ENCODE peak calls at places on chromosomes 13 and 19, in ten cellular contexts. One of them, this sample, is unnamed.

GRCh38 chr19:28185646-28186045 is 1027.3 kb downstream of the UQCRFS1 start:
- DNase-seq in cardiac muscle cell: no peak
- DNase-seq in fibroblast of mammary gland: peak
- DNase-seq in AG04449: no peak
- DNase-seq in GM06990: no peak
- DNase-seq in HCT116: no peak
- DNase-seq in Panc1: no peak
- DNase-seq in sigmoid colon: no peak
- DNase-seq in adrenal gland: no peak
- DNase-seq in astrocyte of the spinal cord: no peak
- DNase-seq in this sample: no peak

GRCh38 chr19:940591-941291 is 14.9 kb downstream of the ARID3A start:
- DNase-seq in cardiac muscle cell: no peak
- DNase-seq in fibroblast of mammary gland: peak
- DNase-seq in AG04449: no peak
- DNase-seq in GM06990: no peak
- DNase-seq in HCT116: no peak
- DNase-seq in Panc1: no peak
- DNase-seq in sigmoid colon: peak
- DNase-seq in adrenal gland: peak
- DNase-seq in astrocyte of the spinal cord: peak
- DNase-seq in this sample: no peak

GRCh38 chr13:106151056-106151699 is 384.3 kb downstream of the EFNB2 start:
- DNase-seq in cardiac muscle cell: peak
- DNase-seq in fibroblast of mammary gland: peak
- DNase-seq in AG04449: peak
- DNase-seq in GM06990: no peak
- DNase-seq in HCT116: peak
- DNase-seq in Panc1: no peak
- DNase-seq in sigmoid colon: no peak
- DNase-seq in adrenal gland: no peak
- DNase-seq in astrocyte of the spinal cord: peak
- DNase-seq in this sample: no peak

GRCh38 chr19:38143847-38144246 is 80.2 kb downstream of the DPF1 start:
- DNase-seq in cardiac muscle cell: no peak
- DNase-seq in fibroblast of mammary gland: no peak
- DNase-seq in AG04449: no peak
- DNase-seq in GM06990: no peak
- DNase-seq in HCT116: no peak
- DNase-seq in Panc1: no peak
- DNase-seq in sigmoid colon: no peak
- DNase-seq in adrenal gland: no peak
- DNase-seq in astrocyte of the spinal cord: no peak
- DNase-seq in this sample: no peak

GRCh38 chr13:50732712-50733111 is 110.8 kb downstream of the DLEU7 start:
- DNase-seq in cardiac muscle cell: peak
- DNase-seq in fibroblast of mammary gland: peak
- DNase-seq in AG04449: peak
- DNase-seq in GM06990: no peak
- DNase-seq in HCT116: no peak
- DNase-seq in Panc1: no peak
- DNase-seq in sigmoid colon: no peak
- DNase-seq in adrenal gland: no peak
- DNase-seq in astrocyte of the spinal cord: peak
- DNase-seq in this sample: no peak

GRCh38 chr19:19162495-19162894 is 7.6 kb downstream of the MEF2B start:
- DNase-seq in cardiac muscle cell: no peak
- DNase-seq in fibroblast of mammary gland: no peak
- DNase-seq in AG04449: no peak
- DNase-seq in GM06990: no peak
- DNase-seq in HCT116: no peak
- DNase-seq in Panc1: no peak
- DNase-seq in sigmoid colon: no peak
- DNase-seq in adrenal gland: no peak
- DNase-seq in astrocyte of the spinal cord: no peak
- DNase-seq in this sample: no peak

GRCh38 chr13:33918199-33918932 is 100.4 kb downstream of the RFC3 start:
- DNase-seq in cardiac muscle cell: peak
- DNase-seq in fibroblast of mammary gland: peak
- DNase-seq in AG04449: no peak
- DNase-seq in GM06990: no peak
- DNase-seq in HCT116: no peak
- DNase-seq in Panc1: peak
- DNase-seq in sigmoid colon: no peak
- DNase-seq in adrenal gland: peak
- DNase-seq in astrocyte of the spinal cord: peak
- DNase-seq in this sample: no peak

GRCh38 chr19:36987091-36987490 is 71.0 kb downstream of the ZNF568 start:
- DNase-seq in cardiac muscle cell: no peak
- DNase-seq in fibroblast of mammary gland: no peak
- DNase-seq in AG04449: no peak
- DNase-seq in GM06990: no peak
- DNase-seq in HCT116: no peak
- DNase-seq in Panc1: no peak
- DNase-seq in sigmoid colon: no peak
- DNase-seq in adrenal gland: no peak
- DNase-seq in astrocyte of the spinal cord: no peak
- DNase-seq in this sample: no peak

GRCh38 chr13:98785968-98786367 is 33.5 kb upstream of the SLC15A1 start:
- DNase-seq in cardiac muscle cell: no peak
- DNase-seq in fibroblast of mammary gland: no peak
- DNase-seq in AG04449: no peak
- DNase-seq in GM06990: no peak
- DNase-seq in HCT116: no peak
- DNase-seq in Panc1: no peak
- DNase-seq in sigmoid colon: no peak
- DNase-seq in adrenal gland: no peak
- DNase-seq in astrocyte of the spinal cord: no peak
- DNase-seq in this sample: no peak

GRCh38 chr13:86757236-86757978 is 913.8 kb upstream of the SLITRK5 start:
- DNase-seq in cardiac muscle cell: no peak
- DNase-seq in fibroblast of mammary gland: no peak
- DNase-seq in AG04449: no peak
- DNase-seq in GM06990: no peak
- DNase-seq in HCT116: no peak
- DNase-seq in Panc1: no peak
- DNase-seq in sigmoid colon: no peak
- DNase-seq in adrenal gland: no peak
- DNase-seq in astrocyte of the spinal cord: peak
- DNase-seq in this sample: no peak

GRCh38 chr19:47032171-47032811 is 12.7 kb downstream of the NPAS1 start:
- DNase-seq in cardiac muscle cell: peak
- DNase-seq in fibroblast of mammary gland: no peak
- DNase-seq in AG04449: no peak
- DNase-seq in GM06990: peak
- DNase-seq in HCT116: peak
- DNase-seq in Panc1: no peak
- DNase-seq in sigmoid colon: no peak
- DNase-seq in adrenal gland: no peak
- DNase-seq in astrocyte of the spinal cord: no peak
- DNase-seq in this sample: no peak

GRCh38 chr19:57816652-57817051 is 1.9 kb upstream of the ZNF552 start:
- DNase-seq in cardiac muscle cell: no peak
- DNase-seq in fibroblast of mammary gland: no peak
- DNase-seq in AG04449: no peak
- DNase-seq in GM06990: no peak
- DNase-seq in HCT116: no peak
- DNase-seq in Panc1: no peak
- DNase-seq in sigmoid colon: no peak
- DNase-seq in adrenal gland: no peak
- DNase-seq in astrocyte of the spinal cord: no peak
- DNase-seq in this sample: no peak

GRCh38 chr19:14381689-14382474 is 638 bp downstream of the ADGRE5 start:
- DNase-seq in cardiac muscle cell: peak
- DNase-seq in fibroblast of mammary gland: peak
- DNase-seq in AG04449: no peak
- DNase-seq in GM06990: peak
- DNase-seq in HCT116: no peak
- DNase-seq in Panc1: no peak
- DNase-seq in sigmoid colon: peak
- DNase-seq in adrenal gland: no peak
- DNase-seq in astrocyte of the spinal cord: peak
- DNase-seq in this sample: no peak

GRCh38 chr13:95067303-95067702 is 233.9 kb downstream of the ABCC4 start:
- DNase-seq in cardiac muscle cell: peak
- DNase-seq in fibroblast of mammary gland: peak
- DNase-seq in AG04449: no peak
- DNase-seq in GM06990: no peak
- DNase-seq in HCT116: no peak
- DNase-seq in Panc1: no peak
- DNase-seq in sigmoid colon: no peak
- DNase-seq in adrenal gland: no peak
- DNase-seq in astrocyte of the spinal cord: peak
- DNase-seq in this sample: no peak

GRCh38 chr13:90253806-90254205 is 1093.7 kb upstream of the MIR17HG start:
- DNase-seq in cardiac muscle cell: no peak
- DNase-seq in fibroblast of mammary gland: no peak
- DNase-seq in AG04449: no peak
- DNase-seq in GM06990: no peak
- DNase-seq in HCT116: no peak
- DNase-seq in Panc1: no peak
- DNase-seq in sigmoid colon: no peak
- DNase-seq in adrenal gland: no peak
- DNase-seq in astrocyte of the spinal cord: no peak
- DNase-seq in this sample: no peak

GRCh38 chr19:10000171-10000826 is 10.0 kb downstream of the COL5A3 start:
- DNase-seq in cardiac muscle cell: peak
- DNase-seq in fibroblast of mammary gland: peak
- DNase-seq in AG04449: no peak
- DNase-seq in GM06990: peak
- DNase-seq in HCT116: peak
- DNase-seq in Panc1: peak
- DNase-seq in sigmoid colon: peak
- DNase-seq in adrenal gland: peak
- DNase-seq in astrocyte of the spinal cord: peak
- DNase-seq in this sample: no peak

GRCh38 chr13:23428183-23428528 is 5.3 kb downstream of the SACS start:
- DNase-seq in cardiac muscle cell: peak
- DNase-seq in fibroblast of mammary gland: peak
- DNase-seq in AG04449: no peak
- DNase-seq in GM06990: no peak
- DNase-seq in HCT116: no peak
- DNase-seq in Panc1: no peak
- DNase-seq in sigmoid colon: no peak
- DNase-seq in adrenal gland: no peak
- DNase-seq in astrocyte of the spinal cord: peak
- DNase-seq in this sample: no peak

GRCh38 chr13:112722433-112723250 is 32.8 kb downstream of the ATP11A start:
- DNase-seq in cardiac muscle cell: peak
- DNase-seq in fibroblast of mammary gland: peak
- DNase-seq in AG04449: no peak
- DNase-seq in GM06990: no peak
- DNase-seq in HCT116: peak
- DNase-seq in Panc1: peak
- DNase-seq in sigmoid colon: no peak
- DNase-seq in adrenal gland: peak
- DNase-seq in astrocyte of the spinal cord: peak
- DNase-seq in this sample: no peak

GRCh38 chr19:39401549-39402416 is 4.9 kb upstream of the ZFP36 start:
- DNase-seq in cardiac muscle cell: peak
- DNase-seq in fibroblast of mammary gland: peak
- DNase-seq in AG04449: no peak
- DNase-seq in GM06990: peak
- DNase-seq in HCT116: peak
- DNase-seq in Panc1: peak
- DNase-seq in sigmoid colon: peak
- DNase-seq in adrenal gland: peak
- DNase-seq in astrocyte of the spinal cord: peak
- DNase-seq in this sample: no peak

GRCh38 chr19:41646589-41647204 is 19.8 kb upstream of the CEACAM4 start:
- DNase-seq in cardiac muscle cell: peak
- DNase-seq in fibroblast of mammary gland: peak
- DNase-seq in AG04449: no peak
- DNase-seq in GM06990: peak
- DNase-seq in HCT116: peak
- DNase-seq in Panc1: no peak
- DNase-seq in sigmoid colon: no peak
- DNase-seq in adrenal gland: no peak
- DNase-seq in astrocyte of the spinal cord: no peak
- DNase-seq in this sample: no peak
- TF ChIP-seq CTCF in cardiac muscle cell: peak
- TF ChIP-seq CTCF in fibroblast of mammary gland: peak
- TF ChIP-seq CTCF in AG04449: peak
- TF ChIP-seq CTCF in GM06990: peak
- TF ChIP-seq CTCF in HCT116: peak
- TF ChIP-seq CTCF in Panc1: peak
- TF ChIP-seq CTCF in sigmoid colon: no peak
- TF ChIP-seq CTCF in adrenal gland: no peak
- TF ChIP-seq CTCF in astrocyte of the spinal cord: peak
- TF ChIP-seq CTCF in this sample: peak

DNA sequence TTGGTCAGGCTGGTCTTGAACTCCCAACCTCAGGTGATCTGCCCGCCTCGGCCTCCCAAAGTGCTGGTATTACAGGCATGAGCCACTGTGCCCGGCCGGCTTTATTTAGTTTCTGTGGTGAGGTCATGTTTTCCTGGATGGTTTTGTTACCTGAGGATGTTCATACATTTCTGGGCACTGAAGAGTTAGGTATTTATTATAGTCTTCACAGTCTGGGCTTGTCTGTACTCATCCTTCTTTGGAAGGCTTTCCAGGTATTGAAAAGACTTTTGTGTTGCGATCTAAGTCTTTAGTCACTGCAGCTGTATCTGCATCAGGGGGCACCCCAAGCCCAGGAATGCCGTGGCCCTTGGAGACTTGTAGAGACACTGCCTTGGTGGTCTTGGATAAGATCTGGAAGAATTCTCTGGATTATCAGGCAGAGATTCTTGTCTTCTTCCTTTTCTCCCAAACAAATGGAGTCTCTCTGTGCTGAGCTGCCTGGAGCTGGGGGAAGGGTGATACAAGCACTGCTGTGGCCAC is 12.8 kb downstream of the BLOC1S3 start:
- DNase-seq in cardiac muscle cell: no peak
- DNase-seq in fibroblast of mammary gland: no peak
- DNase-seq in AG04449: no peak
- DNase-seq in GM06990: no peak
- DNase-seq in HCT116: no peak
- DNase-seq in Panc1: no peak
- DNase-seq in sigmoid colon: no peak
- DNase-seq in adrenal gland: no peak
- DNase-seq in astrocyte of the spinal cord: no peak
- DNase-seq in this sample: no peak
- TF ChIP-seq CTCF in cardiac muscle cell: no peak
- TF ChIP-seq CTCF in fibroblast of mammary gland: no peak
- TF ChIP-seq CTCF in AG04449: no peak
- TF ChIP-seq CTCF in GM06990: no peak
- TF ChIP-seq CTCF in HCT116: no peak
- TF ChIP-seq CTCF in Panc1: no peak
- TF ChIP-seq CTCF in sigmoid colon: no peak
- TF ChIP-seq CTCF in adrenal gland: no peak
- TF ChIP-seq CTCF in astrocyte of the spinal cord: no peak
- TF ChIP-seq CTCF in this sample: no peak

GRCh38 chr13:49436890-49437289 is 7.0 kb downstream of the CAB39L start:
- DNase-seq in cardiac muscle cell: peak
- DNase-seq in fibroblast of mammary gland: peak
- DNase-seq in AG04449: no peak
- DNase-seq in GM06990: no peak
- DNase-seq in HCT116: no peak
- DNase-seq in Panc1: no peak
- DNase-seq in sigmoid colon: peak
- DNase-seq in adrenal gland: peak
- DNase-seq in astrocyte of the spinal cord: peak
- DNase-seq in this sample: no peak
- TF ChIP-seq CTCF in cardiac muscle cell: no peak
- TF ChIP-seq CTCF in fibroblast of mammary gland: peak
- TF ChIP-seq CTCF in AG04449: no peak
- TF ChIP-seq CTCF in GM06990: no peak
- TF ChIP-seq CTCF in HCT116: peak
- TF ChIP-seq CTCF in Panc1: no peak
- TF ChIP-seq CTCF in sigmoid colon: peak
- TF ChIP-seq CTCF in adrenal gland: peak
- TF ChIP-seq CTCF in astrocyte of the spinal cord: peak
- TF ChIP-seq CTCF in this sample: peak

GRCh38 chr19:17466487-17466850 is 3.9 kb upstream of the SLC27A1 start:
- DNase-seq in cardiac muscle cell: no peak
- DNase-seq in fibroblast of mammary gland: no peak
- DNase-seq in AG04449: no peak
- DNase-seq in GM06990: no peak
- DNase-seq in HCT116: no peak
- DNase-seq in Panc1: no peak
- DNase-seq in sigmoid colon: no peak
- DNase-seq in adrenal gland: no peak
- DNase-seq in astrocyte of the spinal cord: no peak
- DNase-seq in this sample: no peak
- TF ChIP-seq CTCF in cardiac muscle cell: no peak
- TF ChIP-seq CTCF in fibroblast of mammary gland: no peak
- TF ChIP-seq CTCF in AG04449: no peak
- TF ChIP-seq CTCF in GM06990: no peak
- TF ChIP-seq CTCF in HCT116: no peak
- TF ChIP-seq CTCF in Panc1: no peak
- TF ChIP-seq CTCF in sigmoid colon: no peak
- TF ChIP-seq CTCF in adrenal gland: no peak
- TF ChIP-seq CTCF in astrocyte of the spinal cord: no peak
- TF ChIP-seq CTCF in this sample: peak

This sample was measured in chondrocyte.